ENCODE peak calls at places on chromosomes 2 and 18, in seven cellular contexts. O is psoas muscle; V is GM23248; U is effector memory CD4-positive, alpha-beta T cell; X is lower lobe of right lung; T is aorta; G is K562. F is an unnamed sample.

GRCh38 chr2:46385786-46386577 is 88.8 kb downstream of the EPAS1 start:
- DNase-seq in O (no peak), V (peak; percentile 84), U (no peak), X (no peak), T (peak; percentile 50), G (no peak), F (peak; percentile 29)

GRCh38 chr18:24055878-24056277 is 41.3 kb downstream of the TTC39C start:
- DNase-seq in O (no peak), V (peak; percentile 6), U (no peak), X (no peak), T (no peak), G (no peak), F (no peak)

GRCh38 chr18:77096936-77097886 is 35.4 kb downstream of the MBP start:
- DNase-seq in O (no peak), V (no peak), U (no peak), X (no peak), T (no peak), G (no peak), F (no peak)

GRCh38 chr18:54416459-54416858 is 58.8 kb downstream of the C18orf54 start:
- DNase-seq in O (no peak), V (peak; percentile 61), U (no peak), X (no peak), T (no peak), G (no peak), F (no peak)

GRCh38 chr18:26971327-26971918 is 105.9 kb upstream of the AQP4 start:
- DNase-seq in O (no peak), V (no peak), U (no peak), X (no peak), T (no peak), G (no peak), F (no peak)

GRCh38 chr2:127067620-127068350 is 39.2 kb downstream of the BIN1 start:
- DNase-seq in O (peak; percentile 85), V (peak; percentile 74), U (peak; percentile 46), X (peak; percentile 84), T (no peak), G (peak; percentile 76), F (peak; percentile 66)

GRCh38 chr18:55968550-55968949 is 380.6 kb upstream of the TCF4 start:
- DNase-seq in O (no peak), V (peak; percentile 58), U (no peak), X (no peak), T (no peak), G (peak; percentile 15), F (no peak)

GRCh38 chr2:38448692-38449405 is 71.8 kb upstream of the ATL2 start:
- DNase-seq in O (no peak), V (no peak), U (no peak), X (no peak), T (no peak), G (no peak), F (no peak)

GRCh38 chr2:171407030-171407707 is 26.6 kb downstream of the METTL8 start:
- DNase-seq in O (no peak), V (no peak), U (no peak), X (no peak), T (no peak), G (no peak), F (peak; percentile 9)

GRCh38 chr2:23381084-23381483 is 3.9 kb upstream of the KLHL29 start:
- DNase-seq in O (peak; percentile 61), V (peak; percentile 70), U (no peak), X (peak; percentile 86), T (peak; percentile 66), G (no peak), F (peak; percentile 62)

GRCh38 chr2:66255871-66256270 is 179.1 kb upstream of the MEIS1 start:
- DNase-seq in O (no peak), V (no peak), U (no peak), X (no peak), T (no peak), G (no peak), F (no peak)

GRCh38 chr2:215613265-215613664 is 177.4 kb upstream of the FN1 start:
- DNase-seq in O (no peak), V (no peak), U (no peak), X (no peak), T (no peak), G (no peak), F (peak; percentile 66)

GRCh38 chr2:70784320-70784719 is 6.1 kb downstream of the FIGLA start:
- DNase-seq in O (no peak), V (no peak), U (no peak), X (no peak), T (no peak), G (no peak), F (no peak)

GRCh38 chr2:225670111-225670974 is 270.8 kb downstream of the NYAP2 start:
- DNase-seq in O (no peak), V (peak; percentile 73), U (no peak), X (no peak), T (no peak), G (peak; percentile 6), F (peak; percentile 48)

GRCh38 chr18:68520406-68521075 is 194.4 kb downstream of the TMX3 start:
- DNase-seq in O (no peak), V (peak; percentile 45), U (no peak), X (no peak), T (no peak), G (no peak), F (no peak)

GRCh38 chr2:109014476-109014875 is 25.5 kb upstream of the EDAR start:
- DNase-seq in O (no peak), V (no peak), U (no peak), X (no peak), T (no peak), G (no peak), F (no peak)

GRCh38 chr2:99877963-99878362 is 264.4 kb downstream of the AFF3 start:
- DNase-seq in O (no peak), V (no peak), U (no peak), X (no peak), T (no peak), G (no peak), F (no peak)

GRCh38 chr2:53512071-53512841 is 255.3 kb upstream of the CHAC2 start:
- DNase-seq in O (no peak), V (peak; percentile 71), U (no peak), X (no peak), T (no peak), G (no peak), F (peak; percentile 68)

GRCh38 chr18:74337155-74337911 is 21.7 kb downstream of the C18orf63 start:
- DNase-seq in O (no peak), V (no peak), U (no peak), X (no peak), T (no peak), G (no peak), F (no peak)

GRCh38 chr2:121038831-121039230 is 246.2 kb downstream of the TFCP2L1 start:
- DNase-seq in O (no peak), V (peak; percentile 42), U (no peak), X (peak; percentile 76), T (no peak), G (no peak), F (no peak)

GRCh38 chr18:57446322-57446721 is 11.1 kb downstream of the ONECUT2 start:
- DNase-seq in O (no peak), V (no peak), U (no peak), X (no peak), T (no peak), G (peak; percentile 29), F (no peak)

GRCh38 chr2:110886806-110887573 is 154.6 kb downstream of the ACOXL start:
- DNase-seq in O (no peak), V (no peak), U (no peak), X (no peak), T (no peak), G (no peak), F (no peak)

GRCh38 chr2:38535745-38536506 is 66.8 kb downstream of the HNRNPLL start:
- DNase-seq in O (peak; percentile 87), V (peak; percentile 87), U (peak; percentile 66), X (peak; percentile 91), T (peak; percentile 90), G (peak; percentile 87), F (peak; percentile 75)

GRCh38 chr2:212177724-212178123 is 360.9 kb downstream of the ERBB4 start:
- DNase-seq in O (no peak), V (peak; percentile 19), U (no peak), X (no peak), T (no peak), G (no peak), F (no peak)

GRCh38 chr2:3237501-3237889 is 140.1 kb downstream of the EIPR1 start:
- DNase-seq in O (no peak), V (no peak), U (no peak), X (no peak), T (no peak), G (no peak), F (no peak)
- H3K4me1 ChIP-seq in O (no peaks in the 10 kb centered on the region), V (no peaks in the 10 kb centered on the region), U (peaks cover 29% of the 10 kb centered on the region), X (no peaks in the 10 kb centered on the region), T (no peaks in the 10 kb centered on the region), G (no peaks in the 10 kb centered on the region), F (no peaks in the 10 kb centered on the region)

GRCh38 chr2:237694423-237695194 is 67.2 kb downstream of the LRRFIP1 start:
- DNase-seq in O (no peak), V (no peak), U (no peak), X (peak; percentile 70), T (no peak), G (no peak), F (no peak)
- H3K4me3 ChIP-seq in O (peak overlapping the region; percentile 88), V (peak overlapping the region; percentile 84), U (peak overlapping the region; percentile 89), X (peak overlapping the region; percentile 83), T (no peak overlapping the region), G (peak overlapping the region; percentile 86), F (no peak overlapping the region)

GRCh38 chr2:228532233-228532632 is 350.7 kb upstream of the SPHKAP start:
- DNase-seq in O (no peak), V (no peak), U (no peak), X (no peak), T (no peak), G (no peak), F (no peak)
- H3K9me3 ChIP-seq in O (no peaks in the 10 kb centered on the region), V (no peaks in the 10 kb centered on the region), U (no peaks in the 10 kb centered on the region), X (peaks cover 8% of the 10 kb centered on the region), T (peaks cover 2% of the 10 kb centered on the region), G (no peaks in the 10 kb centered on the region), F (peaks cover 5% of the 10 kb centered on the region)

GRCh38 chr2:241273552-241273988 is 41.9 kb downstream of the HDLBP start:
- DNase-seq in O (no peak), V (peak; percentile 24), U (no peak), X (no peak), T (no peak), G (no peak), F (no peak)

GRCh38 chr2:241270531-241270930 is 44.9 kb downstream of the HDLBP start:
- DNase-seq in O (no peak), V (peak; percentile 59), U (no peak), X (no peak), T (no peak), G (no peak), F (no peak)

GRCh38 chr2:241272722-241273551 is 42.5 kb downstream of the HDLBP start:
- DNase-seq in O (peak; percentile 77), V (peak; percentile 88), U (peak; percentile 47), X (peak; percentile 68), T (peak; percentile 80), G (peak; percentile 73), F (peak; percentile 39)

GRCh38 chr2:241271641-241272297 is 43.7 kb downstream of the HDLBP start:
- DNase-seq in O (peak; percentile 86), V (peak; percentile 96), U (peak; percentile 45), X (peak; percentile 91), T (peak; percentile 92), G (no peak), F (peak; percentile 62)

DNA sequence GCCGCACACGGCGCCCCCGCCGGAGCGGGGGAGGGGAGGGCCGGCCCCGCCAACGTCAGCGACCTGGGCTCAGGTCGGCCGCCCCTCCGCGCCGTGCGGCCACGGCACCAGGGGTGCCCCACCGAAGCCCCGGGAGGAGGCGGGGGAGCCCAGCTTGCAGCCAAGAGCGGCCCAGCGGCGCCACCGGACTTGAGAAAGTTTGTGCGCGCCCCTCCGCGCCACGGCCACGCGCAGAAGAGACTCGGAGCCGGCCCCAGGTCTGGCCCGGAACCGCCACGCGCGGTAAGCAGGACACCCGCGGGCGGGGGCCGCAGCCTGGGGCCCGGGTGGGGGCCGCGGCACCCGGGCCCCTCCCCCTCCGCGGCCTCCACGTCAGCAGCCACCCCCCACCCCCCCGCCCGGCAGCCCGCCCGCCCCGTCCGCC is 43.2 kb downstream of the HDLBP start:
- DNase-seq in O (peak; percentile 49), V (peak; percentile 78), U (no peak), X (peak; percentile 74), T (peak; percentile 60), G (no peak), F (peak; percentile 41)
- H3K4me1 ChIP-seq in O (peaks cover 37% of the 10 kb centered on the region), V (peaks cover 36% of the 10 kb centered on the region), U (peaks cover 15% of the 10 kb centered on the region), X (peaks cover 44% of the 10 kb centered on the region), T (no peaks in the 10 kb centered on the region), G (peaks cover 18% of the 10 kb centered on the region), F (peaks cover 34% of the 10 kb centered on the region)